ENCODE peak calls at places on chromosomes 2 and 18, in eight cellular contexts. S, J, F, A, P, R, W and B are unnamed samples.

GRCh38 chr2:212005077-212005671 is 533.4 kb downstream of the ERBB4 start:
- DNase-seq in S (peak; percentile 58), J (peak; percentile 57), F (peak; percentile 22), A (peak; percentile 39), P (peak; percentile 64), R (peak; percentile 13), W (peak; percentile 44), B (peak; percentile 44)

GRCh38 chr18:49788327-49788908 is 24.9 kb downstream of the ACAA2 start:
- DNase-seq in S (no peak), J (no peak), F (peak; percentile 39), A (no peak), P (no peak), R (no peak), W (no peak), B (peak; percentile 57)

GRCh38 chr2:172408143-172408766 is 19.1 kb upstream of the ITGA6 start:
- DNase-seq in S (peak; percentile 18), J (no peak), F (peak; percentile 15), A (no peak), P (no peak), R (no peak), W (no peak), B (no peak)

GRCh38 chr18:48933578-48934399 is 17.0 kb downstream of the SMAD7 start:
- DNase-seq in S (no peak), J (no peak), F (no peak), A (no peak), P (no peak), R (no peak), W (no peak), B (no peak)

GRCh38 chr2:133063792-133064191 is 393.8 kb upstream of the LYPD1 start:
- DNase-seq in S (peak; percentile 85), J (no peak), F (peak; percentile 61), A (peak; percentile 50), P (peak; percentile 70), R (no peak), W (no peak), B (peak; percentile 11)

GRCh38 chr2:224819075-224819474 is 102.9 kb upstream of the CCDC195 start:
- DNase-seq in S (no peak), J (no peak), F (peak; percentile 14), A (no peak), P (no peak), R (no peak), W (no peak), B (no peak)

GRCh38 chr2:216877085-216877484 is 17.2 kb upstream of the TNP1 start:
- DNase-seq in S (no peak), J (peak; percentile 4), F (no peak), A (no peak), P (no peak), R (no peak), W (no peak), B (no peak)

GRCh38 chr2:239830718-239831271 is 194.3 kb downstream of the NDUFA10 start:
- DNase-seq in S (no peak), J (no peak), F (no peak), A (peak; percentile 19), P (no peak), R (no peak), W (no peak), B (no peak)

GRCh38 chr2:39593439-39594393 is 72.0 kb upstream of the TMEM178A start:
- DNase-seq in S (peak; percentile 68), J (peak; percentile 12), F (peak; percentile 87), A (peak; percentile 76), P (peak; percentile 54), R (peak; percentile 56), W (peak; percentile 70), B (peak; percentile 77)

GRCh38 chr2:45332094-45332493 is 279.0 kb downstream of the SRBD1 start:
- DNase-seq in S (no peak), J (no peak), F (no peak), A (no peak), P (no peak), R (no peak), W (no peak), B (no peak)

GRCh38 chr2:26555246-26556133 is 77.6 kb upstream of the OTOF start:
- DNase-seq in S (no peak), J (no peak), F (no peak), A (no peak), P (no peak), R (peak; percentile 25), W (no peak), B (no peak)

GRCh38 chr2:24273598-24273997 is 86.7 kb downstream of the ITSN2 start:
- DNase-seq in S (no peak), J (no peak), F (no peak), A (no peak), P (no peak), R (no peak), W (peak; percentile 34), B (no peak)

GRCh38 chr18:4125246-4125938 is 329.7 kb downstream of the DLGAP1 start:
- DNase-seq in S (peak; percentile 40), J (no peak), F (peak; percentile 60), A (peak; percentile 73), P (no peak), R (no peak), W (no peak), B (peak; percentile 10)

DNA sequence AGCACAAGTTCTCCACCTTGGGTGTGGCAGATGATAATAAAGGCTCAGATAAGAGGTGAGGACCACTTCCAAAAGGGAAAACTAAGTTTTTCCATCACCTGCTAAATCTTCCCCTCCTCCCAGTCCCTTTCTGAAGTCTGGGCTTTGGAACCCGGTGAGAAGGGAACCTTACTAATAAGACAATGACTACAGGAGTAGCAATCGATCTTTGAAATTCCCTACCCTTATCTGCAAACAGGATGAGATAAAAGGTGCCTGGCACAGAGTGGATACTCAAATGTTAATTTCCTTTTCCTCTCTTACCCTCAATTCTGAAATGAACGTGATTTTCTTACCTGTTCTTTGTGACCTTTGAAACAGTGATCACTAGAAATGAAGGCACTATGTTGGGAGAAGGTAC is 69.7 kb upstream of the NARS1 start:
- DNase-seq in S (no peak), J (no peak), F (no peak), A (no peak), P (no peak), R (no peak), W (no peak), B (no peak)
- H2AFZ ChIP-seq in S (no peak overlapping the region), J (no peak overlapping the region), F (no peak overlapping the region), A (no peak overlapping the region), P (no peak overlapping the region), R (no peak overlapping the region), W (no peak overlapping the region), B (no peak overlapping the region)

DNA sequence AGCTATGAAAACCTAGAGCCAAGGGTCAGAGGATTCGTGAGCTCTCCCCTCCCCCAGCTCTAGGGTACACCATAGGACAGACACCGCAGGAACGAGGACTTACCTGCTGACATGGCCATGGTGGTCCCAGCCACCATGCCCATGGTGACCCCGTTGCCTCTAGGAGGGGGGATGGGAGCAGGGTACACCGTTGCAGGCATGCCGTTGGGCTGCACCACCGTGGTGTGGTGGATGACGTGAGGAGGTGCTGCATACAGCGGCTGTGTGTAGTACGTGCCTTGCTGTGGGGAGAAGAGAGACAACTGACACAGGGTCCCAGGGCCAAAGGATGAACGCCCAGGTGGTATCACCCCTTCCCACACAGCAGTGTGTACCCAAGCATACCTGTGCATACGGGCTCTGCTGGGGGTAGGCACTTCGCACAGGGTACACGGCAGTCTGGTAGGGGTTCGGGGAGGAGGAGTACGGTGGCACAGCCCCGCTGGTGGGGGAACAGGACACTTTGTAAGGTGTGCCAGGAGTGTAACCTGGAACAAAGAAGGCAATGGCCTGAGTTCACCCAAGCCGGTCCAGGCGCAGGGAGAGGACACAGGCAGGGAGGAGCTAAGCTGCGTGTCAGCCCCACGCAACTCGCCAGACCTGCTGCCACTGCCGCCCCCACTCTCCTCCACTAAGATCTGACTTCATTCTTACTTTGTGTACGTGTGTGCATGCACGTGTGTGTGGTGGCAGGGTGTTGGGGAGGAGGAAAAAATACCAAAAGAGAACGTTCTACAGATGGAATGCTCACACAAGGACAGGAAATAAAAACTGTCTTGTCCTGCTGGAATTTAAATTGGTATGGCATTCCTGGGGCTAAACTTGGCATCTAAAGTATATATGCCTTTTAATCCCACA is 37.8 kb downstream of the FAM168B start:
- DNase-seq in S (no peak), J (no peak), F (peak; percentile 78), A (no peak), P (no peak), R (no peak), W (no peak), B (no peak)
- H2AFZ ChIP-seq in S (no peak overlapping the region), J (no peak overlapping the region), F (no peak overlapping the region), A (no peak overlapping the region), P (no peak overlapping the region), R (no peak overlapping the region), W (no peak overlapping the region), B (no peak overlapping the region)

DNA sequence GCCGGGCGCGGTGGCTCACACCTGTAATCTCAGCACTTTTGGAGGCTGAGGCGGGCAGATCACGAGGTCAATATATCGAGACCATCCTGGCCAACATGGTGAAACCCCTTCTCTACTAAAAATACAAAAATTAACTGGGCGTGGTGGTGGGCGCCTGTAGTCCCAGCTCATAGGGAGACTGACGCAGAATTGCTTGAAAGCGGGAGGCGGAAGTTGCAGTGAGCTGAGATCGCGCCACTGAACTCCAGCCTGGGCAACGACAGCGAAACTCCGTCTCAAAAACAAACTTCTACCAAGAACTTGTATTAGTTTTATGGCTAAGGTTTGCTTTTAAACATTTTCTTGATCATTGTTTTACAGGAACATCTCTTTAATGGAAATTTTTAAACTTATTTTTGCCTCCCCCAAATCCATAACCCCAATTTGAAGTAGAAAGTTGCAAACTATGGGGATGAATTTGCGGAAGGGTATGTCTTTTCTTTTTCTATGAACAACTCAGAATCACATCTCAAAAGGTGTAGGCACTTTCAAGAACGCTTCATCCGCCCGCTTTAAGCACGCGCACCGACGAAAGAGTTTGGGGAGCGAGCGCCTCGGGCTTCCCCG is 46.8 kb upstream of the PTMA start:
- DNase-seq in S (no peak), J (no peak), F (no peak), A (no peak), P (no peak), R (no peak), W (peak; percentile 10), B (no peak)
- H2AFZ ChIP-seq in S (peak overlapping the region; percentile 95), J (no peak overlapping the region), F (peak overlapping the region; percentile 77), A (no peak overlapping the region), P (peak overlapping the region; percentile 88), R (no peak overlapping the region), W (peak overlapping the region; percentile 76), B (peak overlapping the region; percentile 60)

GRCh38 chr2:8628179-8628869 is 53.5 kb upstream of the ID2 start:
- DNase-seq in S (no peak), J (peak; percentile 75), F (peak; percentile 23), A (peak; percentile 62), P (peak; percentile 54), R (no peak), W (no peak), B (no peak)

GRCh38 chr2:8627019-8627691 is 54.7 kb upstream of the ID2 start:
- DNase-seq in S (no peak), J (no peak), F (no peak), A (no peak), P (peak; percentile 70), R (peak; percentile 80), W (no peak), B (no peak)

GRCh38 chr2:8627692-8628085 is 54.2 kb upstream of the ID2 start:
- DNase-seq in S (no peak), J (no peak), F (no peak), A (no peak), P (peak; percentile 90), R (peak; percentile 65), W (no peak), B (no peak)

GRCh38 chr2:8629402-8629801 is 52.5 kb upstream of the ID2 start:
- DNase-seq in S (no peak), J (no peak), F (no peak), A (no peak), P (no peak), R (no peak), W (no peak), B (no peak)

DNA sequence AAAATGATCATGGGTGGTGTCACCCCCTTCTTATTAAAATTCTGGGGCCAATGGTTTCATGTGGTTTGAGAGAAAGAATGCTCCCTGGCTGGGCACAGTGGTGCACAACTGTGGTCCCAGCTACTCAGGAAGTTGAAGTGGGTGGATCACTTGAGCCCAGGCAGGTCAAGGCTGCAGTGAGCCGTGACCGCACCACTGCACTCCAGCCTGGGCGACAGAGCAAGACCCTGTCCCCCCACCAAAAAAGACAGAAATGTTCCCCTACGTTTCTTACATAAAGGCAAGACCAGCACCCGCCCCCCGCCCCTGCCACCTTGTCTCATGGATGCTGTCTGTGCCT is 53.0 kb upstream of the ID2 start:
- DNase-seq in S (no peak), J (peak; percentile 49), F (no peak), A (no peak), P (no peak), R (no peak), W (no peak), B (no peak)
- H2AFZ ChIP-seq in S (no peak overlapping the region), J (no peak overlapping the region), F (no peak overlapping the region), A (no peak overlapping the region), P (no peak overlapping the region), R (no peak overlapping the region), W (no peak overlapping the region), B (no peak overlapping the region)